ENCODE peak calls at places on chromosome 21, in four cellular contexts. N is GM12878, J is K562, R is HepG2. E is an unnamed sample. For H3K9me3 and H3K4me1, the result is how much of the 10 kb centered on the place peaks cover.

GRCh38 chr21:34875830-34876229 is 173.3 kb downstream of the RUNX1 start:
- DNase-seq in R (no peak), J (no peak), N (no peak), E (no peak)

GRCh38 chr21:41396452-41397107 is 29.5 kb upstream of the MX1 start:
- DNase-seq in R (no peak), N (no peak), J (no peak), E (no peak)

GRCh38 chr21:24658016-24658415 is 949.3 kb downstream of the MRPL39 start:
- DNase-seq in J (no peak), R (no peak), N (no peak), E (no peak)

GRCh38 chr21:42672699-42673458 is 19.5 kb downstream of the PDE9A start:
- DNase-seq in J (no peak), N (no peak), R (no peak), E (no peak)

GRCh38 chr21:46634966-46635323 is 529 bp upstream of the PRMT2 start:
- DNase-seq in R (peak), N (peak), J (no peak), E (peak)

GRCh38 chr21:41933259-41934079 is 20.3 kb downstream of the C2CD2 start:
- DNase-seq in J (no peak), N (no peak), R (no peak), E (no peak)

GRCh38 chr21:24204641-24205040 is 1402.6 kb downstream of the MRPL39 start:
- DNase-seq in N (no peak), J (no peak), R (no peak), E (no peak)

GRCh38 chr21:14482165-14482564 is 64.0 kb downstream of the SAMSN1 start:
- DNase-seq in N (no peak), R (no peak), J (no peak), E (no peak)

GRCh38 chr21:27400045-27400444 is 433.2 kb upstream of the ADAMTS5 start:
- DNase-seq in J (no peak), R (no peak), N (no peak), E (no peak)

GRCh38 chr21:28374881-28375280 is 617.8 kb downstream of the LTN1 start:
- DNase-seq in N (no peak), J (no peak), R (no peak), E (no peak)

GRCh38 chr21:38804617-38805281 is 980 bp upstream of the ETS2 start:
- DNase-seq in R (no peak), J (peak), N (no peak), E (no peak)

GRCh38 chr21:29481641-29482040 is 182.9 kb downstream of the BACH1 start:
- DNase-seq in J (no peak), R (no peak), N (no peak), E (no peak)

GRCh38 chr21:36854391-36854790 is 112.1 kb downstream of the HLCS start:
- DNase-seq in J (peak), R (peak), N (no peak), E (peak)

GRCh38 chr21:36799869-36800268 is 101.0 kb downstream of the SIM2 start:
- DNase-seq in R (no peak), J (no peak), N (no peak), E (no peak)

GRCh38 chr21:29423521-29423920 is 124.8 kb downstream of the BACH1 start:
- DNase-seq in N (no peak), J (no peak), R (no peak), E (no peak)

GRCh38 chr21:35641271-35642016 is 418.9 kb downstream of the SETD4 start:
- DNase-seq in R (no peak), N (no peak), J (no peak), E (no peak)

GRCh38 chr21:41884501-41885030 is 5.4 kb upstream of the PRDM15 start:
- DNase-seq in R (no peak), N (no peak), J (no peak), E (no peak)

GRCh38 chr21:38768385-38769071 is 37.2 kb upstream of the ETS2 start:
- DNase-seq in J (peak), N (no peak), R (no peak), E (no peak)

GRCh38 chr21:42108941-42109340 is 37.8 kb downstream of the UMODL1 start:
- DNase-seq in R (no peak), J (no peak), N (no peak), E (no peak)

GRCh38 chr21:26064506-26064905 is 106.1 kb downstream of the APP start:
- DNase-seq in J (no peak), R (no peak), N (no peak), E (peak)

GRCh38 chr21:26070822-26071425 is 99.6 kb downstream of the APP start:
- DNase-seq in N (no peak), R (no peak), J (no peak), E (no peak)

GRCh38 chr21:26068776-26069175 is 101.8 kb downstream of the APP start:
- DNase-seq in J (no peak), N (no peak), R (no peak), E (no peak)

GRCh38 chr21:26070121-26070520 is 100.4 kb downstream of the APP start:
- DNase-seq in J (no peak), N (no peak), R (no peak), E (no peak)

DNA sequence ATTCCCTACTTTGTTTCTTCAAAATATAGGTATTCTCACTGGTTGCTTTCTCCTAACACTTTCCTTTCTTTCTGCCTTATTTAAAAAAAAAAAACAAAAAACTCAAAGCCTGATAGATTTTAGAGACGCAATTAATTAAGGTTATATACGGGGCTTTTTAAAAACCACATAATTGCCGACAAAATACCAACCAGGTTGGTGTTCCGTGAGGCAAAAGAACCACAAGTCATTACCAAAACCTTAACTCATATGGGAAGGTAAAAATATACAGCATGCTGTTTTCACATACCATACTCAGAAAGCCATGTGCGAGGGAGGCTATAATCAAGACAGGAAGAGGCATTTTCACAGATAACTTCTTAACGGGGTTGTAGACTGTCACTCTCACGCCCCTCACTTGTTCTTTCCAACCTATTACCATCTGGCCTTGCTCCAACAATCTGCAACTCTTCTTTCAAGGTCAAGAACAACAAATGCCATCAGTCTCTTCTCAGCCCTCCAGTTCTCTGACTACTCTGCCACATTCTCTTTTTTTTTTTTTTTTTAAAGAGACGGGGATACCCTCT is 102.7 kb downstream of the APP start:
- DNase-seq in N (peak), J (no peak), R (no peak), E (no peak)
- TF ChIP-seq YY1 in N (no peak), J (no peak), R (no peak), E (no peak)

DNA sequence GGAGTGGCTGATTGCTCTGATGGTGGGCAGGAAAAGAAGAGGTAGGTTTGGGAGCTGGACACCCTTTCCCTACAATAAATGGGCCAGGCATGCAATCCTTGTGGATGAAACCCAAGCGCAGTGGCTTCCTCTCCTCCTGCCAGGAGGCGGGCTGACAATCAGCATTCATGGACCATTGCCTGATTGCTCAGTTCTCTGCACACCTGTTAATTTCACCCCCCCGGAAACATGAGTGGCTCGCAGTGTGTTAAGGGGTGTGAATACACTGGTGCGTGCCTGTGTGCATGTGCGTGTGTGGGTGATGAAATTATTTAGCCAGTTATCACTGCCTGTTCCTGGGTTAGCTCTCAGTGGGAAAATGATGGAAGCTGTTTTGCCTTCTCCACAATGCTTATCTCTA is 310.7 kb downstream of the PCP4 start:
- DNase-seq in J (no peak), R (no peak), N (no peak), E (no peak)
- H3K9me3 ChIP-seq in J (under half), R (half or more), N (under half), E (under half)

GRCh38 chr21:17900281-17900989 is 81.3 kb upstream of the C21orf91 start:
- DNase-seq in R (no peak), J (no peak), N (no peak), E (peak)
- H3K4me1 ChIP-seq in R (under half), J (under half), N (under half), E (under half)

GRCh38 chr21:33058468-33059318 is 11.2 kb upstream of the OLIG1 start:
- DNase-seq in J (no peak), N (no peak), R (no peak), E (no peak)
- TF ChIP-seq YY1 in J (no peak), N (no peak), R (no peak), E (no peak)

GRCh38 chr21:40178726-40179125 is 311.5 kb downstream of the PCP4 start:
- DNase-seq in J (no peak), N (no peak), R (no peak), E (no peak)
- H3K9me3 ChIP-seq in J (under half), N (under half), R (half or more), E (under half)

DNA sequence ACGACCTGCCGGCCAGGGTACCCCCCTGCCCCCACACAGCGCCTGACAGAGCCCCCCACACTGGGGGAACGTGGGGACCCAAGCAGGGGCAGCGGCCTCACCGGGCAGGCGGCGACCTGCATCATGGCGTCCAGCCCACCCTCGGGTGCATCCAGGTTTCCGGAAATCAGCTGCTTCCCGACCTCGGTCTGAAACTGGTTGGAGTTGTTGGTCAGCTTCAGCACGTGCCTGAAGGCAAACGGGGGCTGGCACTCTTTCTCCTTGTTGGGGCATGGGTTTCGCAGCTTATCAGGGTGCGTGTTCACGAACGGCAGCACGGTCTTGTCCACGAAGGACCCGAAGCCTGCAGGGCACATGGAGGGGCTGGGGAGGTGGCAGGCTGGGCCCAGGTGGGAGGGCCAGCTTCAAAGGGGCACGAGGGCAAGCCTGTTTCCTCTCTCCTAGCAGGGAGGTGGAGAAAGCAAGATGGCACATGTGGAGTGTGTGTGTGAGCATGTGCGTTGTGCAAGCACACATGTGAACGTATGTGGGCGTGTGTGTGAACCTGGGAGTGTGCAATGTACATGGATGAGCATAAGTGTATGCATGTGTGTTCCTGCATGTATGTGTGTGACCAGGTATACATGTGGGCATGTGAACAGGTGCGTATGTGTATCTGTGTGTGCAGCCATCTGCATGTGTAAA is 19.2 kb downstream of the ITGB2 start:
- DNase-seq in R (no peak), N (no peak), J (no peak), E (no peak)
- H3K4me1 ChIP-seq in R (under half), N (under half), J (half or more), E (half or more)

E was measured in NT2/D1.